ENCODE peak calls at places on chromosomes 4 and X, in six cellular contexts. One of them, this sample, is unnamed.

GRCh38 chr4:136442447-136442846 is 1089.8 kb downstream of the PCDH18 start:
- DNase-seq in GM23248: no peak
- DNase-seq in PC-3: no peak
- DNase-seq in sigmoid colon: no peak
- DNase-seq in lower leg skin: no peak
- DNase-seq in Caco-2: no peak
- DNase-seq in this sample: no peak

GRCh38 chr4:168695288-168695687 is 198.4 kb downstream of the PALLD start:
- DNase-seq in Caco-2: no peak
- DNase-seq in GM23248: peak
- DNase-seq in lower leg skin: no peak
- DNase-seq in sigmoid colon: no peak
- DNase-seq in PC-3: no peak
- DNase-seq in this sample: no peak

GRCh38 chr4:94758141-94758699 is 465 bp downstream of the BMPR1B start:
- DNase-seq in GM23248: peak
- DNase-seq in Caco-2: peak
- DNase-seq in sigmoid colon: peak
- DNase-seq in PC-3: peak
- DNase-seq in lower leg skin: no peak
- DNase-seq in this sample: peak

GRCh38 chrX:31540313-31540712 is 468.5 kb upstream of the FTHL17 start:
- DNase-seq in Caco-2: no peak
- DNase-seq in PC-3: no peak
- DNase-seq in lower leg skin: no peak
- DNase-seq in sigmoid colon: no peak
- DNase-seq in GM23248: no peak
- DNase-seq in this sample: no peak

GRCh38 chr4:39259571-39260330 is 77.4 kb downstream of the WDR19 start:
- DNase-seq in sigmoid colon: no peak
- DNase-seq in Caco-2: no peak
- DNase-seq in GM23248: peak
- DNase-seq in lower leg skin: no peak
- DNase-seq in PC-3: peak
- DNase-seq in this sample: no peak

GRCh38 chrX:149903889-149904748 is 23.1 kb downstream of the MAGEA8 start:
- DNase-seq in sigmoid colon: no peak
- DNase-seq in PC-3: no peak
- DNase-seq in GM23248: peak
- DNase-seq in lower leg skin: no peak
- DNase-seq in Caco-2: no peak
- DNase-seq in this sample: no peak

GRCh38 chr4:54232151-54232688 is 3.1 kb downstream of the PDGFRA start:
- DNase-seq in lower leg skin: no peak
- DNase-seq in sigmoid colon: no peak
- DNase-seq in Caco-2: no peak
- DNase-seq in PC-3: no peak
- DNase-seq in GM23248: peak
- DNase-seq in this sample: no peak

GRCh38 chrX:8049827-8050226 is 121.2 kb downstream of the VCX2 start:
- DNase-seq in GM23248: no peak
- DNase-seq in Caco-2: no peak
- DNase-seq in sigmoid colon: no peak
- DNase-seq in lower leg skin: no peak
- DNase-seq in PC-3: peak
- DNase-seq in this sample: no peak

GRCh38 chr4:76365636-76366035 is 55.3 kb downstream of the CCDC158 start:
- DNase-seq in PC-3: no peak
- DNase-seq in GM23248: peak
- DNase-seq in lower leg skin: no peak
- DNase-seq in sigmoid colon: no peak
- DNase-seq in Caco-2: no peak
- DNase-seq in this sample: no peak

GRCh38 chr4:3644849-3645627 is 112.8 kb upstream of the LRPAP1 start:
- DNase-seq in lower leg skin: peak
- DNase-seq in GM23248: peak
- DNase-seq in Caco-2: no peak
- DNase-seq in sigmoid colon: no peak
- DNase-seq in PC-3: peak
- DNase-seq in this sample: no peak

GRCh38 chr4:7769936-7770674 is 169.6 kb downstream of the AFAP1 start:
- DNase-seq in GM23248: peak
- DNase-seq in Caco-2: peak
- DNase-seq in PC-3: peak
- DNase-seq in sigmoid colon: peak
- DNase-seq in lower leg skin: no peak
- DNase-seq in this sample: no peak

GRCh38 chr4:112560084-112560483 is 44.1 kb upstream of the NEUROG2 start:
- DNase-seq in PC-3: no peak
- DNase-seq in sigmoid colon: no peak
- DNase-seq in lower leg skin: no peak
- DNase-seq in Caco-2: no peak
- DNase-seq in GM23248: no peak
- DNase-seq in this sample: no peak

GRCh38 chrX:68114573-68115199 is 318.6 kb downstream of the OPHN1 start:
- DNase-seq in Caco-2: no peak
- DNase-seq in PC-3: peak
- DNase-seq in GM23248: peak
- DNase-seq in lower leg skin: no peak
- DNase-seq in sigmoid colon: no peak
- DNase-seq in this sample: no peak

GRCh38 chrX:30488092-30488491 is 89.5 kb downstream of the TASL start:
- DNase-seq in PC-3: peak
- DNase-seq in lower leg skin: no peak
- DNase-seq in Caco-2: no peak
- DNase-seq in sigmoid colon: no peak
- DNase-seq in GM23248: peak
- DNase-seq in this sample: no peak

GRCh38 chr4:145887241-145887964 is 51.2 kb downstream of the ZNF827 start:
- DNase-seq in lower leg skin: peak
- DNase-seq in PC-3: peak
- DNase-seq in GM23248: peak
- DNase-seq in Caco-2: no peak
- DNase-seq in sigmoid colon: peak
- DNase-seq in this sample: no peak

GRCh38 chr4:3799496-3799895 is 33.3 kb downstream of the ADRA2C start:
- DNase-seq in GM23248: no peak
- DNase-seq in PC-3: no peak
- DNase-seq in Caco-2: no peak
- DNase-seq in lower leg skin: no peak
- DNase-seq in sigmoid colon: no peak
- DNase-seq in this sample: no peak

GRCh38 chr4:169179609-169180526 is 90.9 kb downstream of the SH3RF1 start:
- DNase-seq in GM23248: peak
- DNase-seq in Caco-2: peak
- DNase-seq in PC-3: no peak
- DNase-seq in lower leg skin: no peak
- DNase-seq in sigmoid colon: no peak
- DNase-seq in this sample: no peak

GRCh38 chr4:10083331-10083769 is 33.2 kb downstream of the WDR1 start:
- DNase-seq in PC-3: no peak
- DNase-seq in lower leg skin: peak
- DNase-seq in sigmoid colon: peak
- DNase-seq in Caco-2: no peak
- DNase-seq in GM23248: no peak
- DNase-seq in this sample: no peak

GRCh38 chrX:45851434-45851991 is 650.8 kb upstream of the DIPK2B start:
- DNase-seq in sigmoid colon: no peak
- DNase-seq in GM23248: peak
- DNase-seq in PC-3: peak
- DNase-seq in lower leg skin: no peak
- DNase-seq in Caco-2: peak
- DNase-seq in this sample: no peak

GRCh38 chrX:153648358-153649177 is 1.6 kb downstream of the DUSP9 start:
- DNase-seq in GM23248: no peak
- DNase-seq in PC-3: no peak
- DNase-seq in lower leg skin: peak
- DNase-seq in Caco-2: no peak
- DNase-seq in sigmoid colon: peak
- DNase-seq in this sample: no peak

GRCh38 chrX:153649178-153649914 is 2.3 kb downstream of the DUSP9 start:
- DNase-seq in Caco-2: peak
- DNase-seq in sigmoid colon: peak
- DNase-seq in lower leg skin: no peak
- DNase-seq in PC-3: peak
- DNase-seq in GM23248: peak
- DNase-seq in this sample: peak

GRCh38 chrX:153646620-153647373 is at the start of gene DUSP9:
- DNase-seq in PC-3: peak
- DNase-seq in sigmoid colon: peak
- DNase-seq in Caco-2: peak
- DNase-seq in GM23248: peak
- DNase-seq in lower leg skin: peak
- DNase-seq in this sample: no peak

GRCh38 chrX:153645921-153646481 is 1.0 kb upstream of the DUSP9 start:
- DNase-seq in sigmoid colon: peak
- DNase-seq in PC-3: no peak
- DNase-seq in lower leg skin: peak
- DNase-seq in Caco-2: peak
- DNase-seq in GM23248: no peak
- DNase-seq in this sample: no peak

DNA sequence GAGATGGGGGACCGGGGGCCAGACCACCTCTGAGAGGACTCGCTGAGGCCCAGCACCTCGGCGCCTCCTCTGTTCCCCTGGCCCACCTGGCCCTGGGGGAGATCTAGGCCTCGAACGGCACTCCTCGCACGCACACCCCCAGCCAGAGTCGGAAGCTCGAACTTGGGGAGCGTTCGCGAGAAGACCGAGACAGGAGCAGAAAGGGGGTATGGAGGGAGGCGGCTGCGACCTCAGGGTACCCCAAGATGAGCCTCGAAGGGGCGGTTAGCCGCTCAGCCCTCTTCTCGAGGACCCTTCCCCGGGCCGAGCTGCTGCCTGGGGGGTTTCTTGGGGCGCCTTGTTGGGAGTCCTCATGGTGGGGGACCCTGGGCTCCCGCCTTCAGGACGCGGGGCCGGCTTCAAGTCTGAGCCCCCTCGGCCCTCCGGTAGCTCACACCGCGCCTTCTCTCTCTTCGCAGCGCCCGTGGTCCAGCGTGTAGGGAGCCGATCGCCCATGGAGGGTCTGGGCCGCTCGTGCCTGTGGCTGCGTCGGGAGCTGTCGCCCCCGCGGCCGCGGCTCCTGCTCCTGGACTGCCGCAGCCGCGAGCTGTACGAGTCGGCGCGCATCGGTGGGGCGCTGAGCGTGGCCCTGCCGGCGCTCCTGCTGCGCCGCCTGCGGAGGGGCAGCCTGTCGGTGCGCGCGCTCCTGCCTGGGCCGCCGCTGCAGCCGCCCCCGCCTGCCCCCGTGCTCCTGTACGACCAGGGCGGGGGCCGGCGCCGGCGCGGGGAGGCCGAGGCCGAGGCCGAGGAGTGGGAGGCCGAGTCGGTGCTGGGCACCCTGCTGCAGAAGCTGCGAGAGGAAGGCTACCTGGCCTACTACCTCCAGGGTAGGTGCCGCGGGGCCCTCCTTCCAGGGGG is 706 bp downstream of the DUSP9 start:
- DNase-seq in lower leg skin: peak
- DNase-seq in sigmoid colon: peak
- DNase-seq in PC-3: no peak
- DNase-seq in GM23248: peak
- DNase-seq in Caco-2: no peak
- DNase-seq in this sample: no peak
- H3K4me3 ChIP-seq in lower leg skin: no peak
- H3K4me3 ChIP-seq in sigmoid colon: no peak
- H3K4me3 ChIP-seq in PC-3: peak
- H3K4me3 ChIP-seq in GM23248: no peak
- H3K4me3 ChIP-seq in Caco-2: peak
- H3K4me3 ChIP-seq in this sample: no peak

DNA sequence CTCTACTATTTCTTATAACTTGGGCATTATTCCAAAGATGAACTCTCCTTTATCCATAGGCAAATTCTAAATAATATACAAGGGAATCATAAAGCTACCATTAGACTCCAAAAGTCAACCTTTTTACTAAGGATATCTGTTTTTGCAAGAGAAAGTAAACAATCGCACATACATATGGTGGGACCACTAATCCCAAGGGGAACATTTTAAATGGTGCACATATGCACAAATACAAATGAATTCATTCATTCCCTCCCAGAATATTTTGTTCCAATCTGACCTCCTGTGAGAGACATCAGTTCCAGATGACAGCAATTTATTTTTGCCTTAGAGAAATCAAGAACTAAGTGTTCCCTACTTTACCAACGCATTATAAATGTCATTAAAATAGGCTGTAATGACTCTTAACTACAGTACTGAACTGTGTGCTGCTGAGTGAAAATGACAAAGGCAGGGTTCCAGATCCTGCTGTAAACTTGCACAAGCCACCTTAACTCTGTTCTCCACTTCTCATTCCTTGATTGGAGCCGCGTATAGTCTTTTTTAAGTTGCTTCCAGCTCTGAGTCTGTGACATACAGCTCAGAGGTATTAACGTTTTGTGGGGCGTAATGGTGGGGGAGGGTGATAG is 2.0 kb downstream of the DHX15 start:
- DNase-seq in lower leg skin: no peak
- DNase-seq in PC-3: no peak
- DNase-seq in Caco-2: no peak
- DNase-seq in sigmoid colon: no peak
- DNase-seq in GM23248: peak
- DNase-seq in this sample: no peak
- H3K4me3 ChIP-seq in lower leg skin: no peak
- H3K4me3 ChIP-seq in PC-3: peak
- H3K4me3 ChIP-seq in Caco-2: peak
- H3K4me3 ChIP-seq in sigmoid colon: peak
- H3K4me3 ChIP-seq in GM23248: peak
- H3K4me3 ChIP-seq in this sample: peak

GRCh38 chr4:165715989-165716388 is 157.0 kb upstream of the TLL1 start:
- DNase-seq in sigmoid colon: no peak
- DNase-seq in GM23248: no peak
- DNase-seq in Caco-2: no peak
- DNase-seq in PC-3: no peak
- DNase-seq in lower leg skin: no peak
- DNase-seq in this sample: no peak

GRCh38 chr4:165711912-165712311 is 161.1 kb upstream of the TLL1 start:
- DNase-seq in Caco-2: no peak
- DNase-seq in GM23248: no peak
- DNase-seq in lower leg skin: no peak
- DNase-seq in sigmoid colon: no peak
- DNase-seq in PC-3: no peak
- DNase-seq in this sample: no peak

GRCh38 chr4:165716472-165716871 is 156.6 kb upstream of the TLL1 start:
- DNase-seq in Caco-2: no peak
- DNase-seq in sigmoid colon: no peak
- DNase-seq in lower leg skin: no peak
- DNase-seq in GM23248: no peak
- DNase-seq in PC-3: no peak
- DNase-seq in this sample: no peak

GRCh38 chr4:165715211-165715610 is 157.8 kb upstream of the TLL1 start:
- DNase-seq in sigmoid colon: no peak
- DNase-seq in Caco-2: no peak
- DNase-seq in PC-3: no peak
- DNase-seq in GM23248: no peak
- DNase-seq in lower leg skin: no peak
- DNase-seq in this sample: no peak

GRCh38 chr4:165714650-165715049 is 158.4 kb upstream of the TLL1 start:
- DNase-seq in Caco-2: no peak
- DNase-seq in GM23248: no peak
- DNase-seq in PC-3: no peak
- DNase-seq in sigmoid colon: no peak
- DNase-seq in lower leg skin: no peak
- DNase-seq in this sample: no peak
- H3K4me3 ChIP-seq in Caco-2: no peak
- H3K4me3 ChIP-seq in GM23248: no peak
- H3K4me3 ChIP-seq in PC-3: no peak
- H3K4me3 ChIP-seq in sigmoid colon: no peak
- H3K4me3 ChIP-seq in lower leg skin: no peak
- H3K4me3 ChIP-seq in this sample: no peak

GRCh38 chrX:2829469-2830246 is 928 bp downstream of the GYG2 start:
- DNase-seq in Caco-2: no peak
- DNase-seq in sigmoid colon: no peak
- DNase-seq in lower leg skin: peak
- DNase-seq in GM23248: no peak
- DNase-seq in PC-3: no peak
- DNase-seq in this sample: no peak
- H3K4me3 ChIP-seq in Caco-2: peak
- H3K4me3 ChIP-seq in sigmoid colon: peak
- H3K4me3 ChIP-seq in lower leg skin: no peak
- H3K4me3 ChIP-seq in GM23248: no peak
- H3K4me3 ChIP-seq in PC-3: no peak
- H3K4me3 ChIP-seq in this sample: no peak